ENCODE peak calls at places on chromosomes 11 and 22, in nine cellular contexts. D, H, U, G, Z, Q, R, Y and K are unnamed samples.

GRCh38 chr11:75475767-75476650 is 43.0 kb upstream of the KLHL35 start:
- DNase-seq in D (peak), H (peak), U (no peak), G (no peak), Z (no peak), Q (peak), R (peak), Y (peak), K (peak)

GRCh38 chr22:43789452-43789851 is 22.7 kb downstream of the EFCAB6 start:
- DNase-seq in D (peak), H (peak), U (peak), G (peak), Z (no peak), Q (no peak), R (no peak), Y (peak), K (no peak)

GRCh38 chr11:91194551-91194950 is 971.7 kb upstream of the CHORDC1 start:
- DNase-seq in D (no peak), H (no peak), U (no peak), G (no peak), Z (no peak), Q (no peak), R (no peak), Y (no peak), K (no peak)

GRCh38 chr11:45501277-45501979 is 164.0 kb downstream of the CHST1 start:
- DNase-seq in D (no peak), H (no peak), U (no peak), G (no peak), Z (no peak), Q (no peak), R (no peak), Y (no peak), K (no peak)

GRCh38 chr11:73359930-73360742 is 16.1 kb upstream of the RELT start:
- DNase-seq in D (no peak), H (peak), U (peak), G (peak), Z (peak), Q (peak), R (no peak), Y (peak), K (peak)

GRCh38 chr22:22820626-22821025 is 67.0 kb upstream of the IGLL5 start:
- DNase-seq in D (no peak), H (no peak), U (no peak), G (no peak), Z (no peak), Q (peak), R (peak), Y (no peak), K (no peak)

GRCh38 chr11:1546077-1546535 is 26.0 kb downstream of the DUSP8 start:
- DNase-seq in D (no peak), H (no peak), U (no peak), G (no peak), Z (no peak), Q (no peak), R (no peak), Y (no peak), K (no peak)

GRCh38 chr11:15565846-15566245 is 451.1 kb downstream of the INSC start:
- DNase-seq in D (no peak), H (no peak), U (no peak), G (no peak), Z (no peak), Q (no peak), R (no peak), Y (no peak), K (no peak)

GRCh38 chr11:78803995-78804394 is 229.3 kb upstream of the NARS2 start:
- DNase-seq in D (no peak), H (no peak), U (no peak), G (no peak), Z (no peak), Q (no peak), R (no peak), Y (no peak), K (no peak)

GRCh38 chr22:23192133-23192532 is 11.8 kb downstream of the BCR start:
- DNase-seq in D (no peak), H (no peak), U (no peak), G (no peak), Z (no peak), Q (no peak), R (no peak), Y (no peak), K (no peak)